ENCODE peak calls at places on chromosomes 2 and 18, in seven cellular contexts. P, V, U, B, W, Z and Q are unnamed samples.

GRCh38 chr2:197356136-197356535 is 45.6 kb upstream of the ANKRD44 start:
- DNase-seq in P (no peak), V (no peak), U (no peak), B (no peak), W (no peak), Z (no peak), Q (no peak)

GRCh38 chr2:8296340-8296739 is 385.5 kb upstream of the ID2 start:
- DNase-seq in P (no peak), V (no peak), U (no peak), B (no peak), W (no peak), Z (no peak), Q (no peak)

GRCh38 chr18:7334973-7335568 is 104.2 kb downstream of the LRRC30 start:
- DNase-seq in P (no peak), V (no peak), U (no peak), B (no peak), W (no peak), Z (no peak), Q (no peak)

GRCh38 chr18:52054301-52054700 is 285.7 kb upstream of the DCC start:
- DNase-seq in P (no peak), V (no peak), U (no peak), B (no peak), W (no peak), Z (no peak), Q (no peak)

GRCh38 chr2:223264541-223265171 is 212.7 kb downstream of the KCNE4 start:
- DNase-seq in P (no peak), V (no peak), U (no peak), B (no peak), W (no peak), Z (no peak), Q (no peak)

GRCh38 chr2:24382363-24383021 is 22.2 kb upstream of the ITSN2 start:
- DNase-seq in P (peak; percentile 70), V (peak; percentile 51), U (peak; percentile 63), B (no peak), W (peak; percentile 44), Z (peak; percentile 16), Q (no peak)

GRCh38 chr18:31566576-31567306 is 24.9 kb upstream of the TTR start:
- DNase-seq in P (no peak), V (no peak), U (no peak), B (no peak), W (no peak), Z (no peak), Q (peak; percentile 16)

GRCh38 chr2:153145470-153145869 is 333.1 kb downstream of the RPRM start:
- DNase-seq in P (peak; percentile 73), V (no peak), U (no peak), B (no peak), W (no peak), Z (no peak), Q (no peak)

GRCh38 chr18:52286675-52287074 is 53.3 kb upstream of the DCC start:
- DNase-seq in P (no peak), V (no peak), U (no peak), B (no peak), W (no peak), Z (no peak), Q (no peak)

GRCh38 chr18:76538846-76539245 is 43.8 kb upstream of the ZNF516 start:
- DNase-seq in P (no peak), V (no peak), U (no peak), B (no peak), W (no peak), Z (no peak), Q (no peak)

GRCh38 chr2:68195096-68195495 is 37.4 kb downstream of the PNO1 start:
- DNase-seq in P (no peak), V (no peak), U (no peak), B (no peak), W (no peak), Z (peak; percentile 26), Q (no peak)

GRCh38 chr18:24427484-24427883 is 1.0 kb downstream of the IMPACT start:
- DNase-seq in P (peak; percentile 7), V (no peak), U (no peak), B (no peak), W (no peak), Z (peak; percentile 6), Q (no peak)

GRCh38 chr2:179449010-179449409 is 184.4 kb upstream of the SESTD1 start:
- DNase-seq in P (no peak), V (no peak), U (no peak), B (no peak), W (no peak), Z (no peak), Q (no peak)

GRCh38 chr2:99066075-99066557 is 75.4 kb upstream of the C2orf15 start:
- DNase-seq in P (peak; percentile 19), V (no peak), U (no peak), B (no peak), W (no peak), Z (peak; percentile 8), Q (no peak)

GRCh38 chr2:43133708-43134570 is 92.5 kb downstream of the ZFP36L2 start:
- DNase-seq in P (no peak), V (no peak), U (peak; percentile 27), B (no peak), W (no peak), Z (no peak), Q (no peak)

GRCh38 chr2:229921101-229921891 is 513 bp downstream of the TRIP12 start:
- DNase-seq in P (peak; percentile 66), V (peak; percentile 76), U (peak; percentile 85), B (peak; percentile 38), W (peak; percentile 70), Z (peak; percentile 36), Q (peak; percentile 71)

GRCh38 chr2:121046335-121046734 is 238.7 kb downstream of the TFCP2L1 start:
- DNase-seq in P (no peak), V (no peak), U (no peak), B (no peak), W (no peak), Z (no peak), Q (no peak)

GRCh38 chr2:206274434-206275273 is at the start of gene ZDBF2:
- DNase-seq in P (peak; percentile 73), V (peak; percentile 48), U (peak; percentile 74), B (no peak), W (peak; percentile 39), Z (peak; percentile 71), Q (no peak)

GRCh38 chr18:44627245-44627644 is 53.4 kb upstream of the SETBP1 start:
- DNase-seq in P (no peak), V (no peak), U (no peak), B (no peak), W (no peak), Z (peak; percentile 61), Q (no peak)

GRCh38 chr2:20664431-20665260 is 2.3 kb upstream of the GDF7 start:
- DNase-seq in P (no peak), V (no peak), U (no peak), B (no peak), W (no peak), Z (no peak), Q (no peak)

GRCh38 chr2:219229375-219230200 is at the start of the genes ANKZF1 and ATG9A:
- DNase-seq in P (peak; percentile 99), V (peak; percentile 98), U (peak; percentile 98), B (peak; percentile 98), W (peak; percentile 99), Z (peak; percentile 98), Q (peak; percentile 99)

GRCh38 chr2:224638338-224638823 is 53.2 kb upstream of the CUL3 start:
- DNase-seq in P (no peak), V (no peak), U (no peak), B (no peak), W (no peak), Z (peak; percentile 17), Q (no peak)

GRCh38 chr18:9575558-9575957 is 38.8 kb downstream of the PPP4R1 start:
- DNase-seq in P (peak; percentile 90), V (peak; percentile 42), U (peak; percentile 50), B (peak; percentile 47), W (peak; percentile 44), Z (peak; percentile 91), Q (peak; percentile 84)
- H3K36me3 ChIP-seq in P (peaks cover 3% of the 10 kb centered on the region), V (no peaks in the 10 kb centered on the region), U (no peaks in the 10 kb centered on the region), B (peaks cover 51% of the 10 kb centered on the region), W (peaks cover 58% of the 10 kb centered on the region), Z (peaks cover 18% of the 10 kb centered on the region), Q (peaks cover 22% of the 10 kb centered on the region)

GRCh38 chr18:62048279-62048678 is 138.6 kb downstream of the PIGN start:
- DNase-seq in P (no peak), V (no peak), U (no peak), B (no peak), W (no peak), Z (no peak), Q (no peak)

GRCh38 chr18:62044490-62045000 is 142.3 kb downstream of the PIGN start:
- DNase-seq in P (no peak), V (no peak), U (no peak), B (no peak), W (no peak), Z (no peak), Q (no peak)

GRCh38 chr18:62045316-62045715 is 141.5 kb downstream of the PIGN start:
- DNase-seq in P (no peak), V (no peak), U (no peak), B (no peak), W (no peak), Z (no peak), Q (no peak)
- TF ChIP-seq CTCF in P (no peak), V (no peak), U (no peak), B (no peak), W (no peak), Z (no peak), Q (no peak)

DNA sequence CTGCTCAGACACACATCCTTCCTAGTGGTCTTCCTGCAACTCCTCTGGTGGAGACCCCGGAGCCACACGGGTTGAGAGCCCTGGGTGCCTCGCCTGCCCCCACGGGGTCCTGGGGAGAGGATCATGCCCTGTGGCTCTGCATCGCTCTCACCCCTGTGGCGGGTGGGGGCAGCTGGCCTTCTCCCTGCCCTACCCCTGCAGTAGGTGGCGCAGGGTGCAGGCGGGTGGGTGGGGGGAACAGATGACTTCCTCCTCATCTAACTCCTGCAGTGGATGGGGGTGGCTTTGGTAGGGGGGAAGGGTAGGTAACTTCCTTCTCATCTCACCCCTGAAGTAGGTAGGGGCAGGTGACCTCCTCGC is 38.6 kb downstream of the TSHZ1 start:
- DNase-seq in P (no peak), V (no peak), U (no peak), B (no peak), W (no peak), Z (no peak), Q (no peak)
- H3K4me1 ChIP-seq in P (peaks cover 25% of the 10 kb centered on the region), V (peaks cover 4% of the 10 kb centered on the region), U (peaks cover 29% of the 10 kb centered on the region), B (peaks cover 88% of the 10 kb centered on the region), W (peaks cover 76% of the 10 kb centered on the region), Z (peaks cover 5% of the 10 kb centered on the region), Q (no peaks in the 10 kb centered on the region)

GRCh38 chr2:46731280-46731679 is 184.3 kb downstream of the MCFD2 start:
- DNase-seq in P (no peak), V (no peak), U (no peak), B (no peak), W (no peak), Z (no peak), Q (no peak)
- H3K36me3 ChIP-seq in P (no peaks in the 10 kb centered on the region), V (no peaks in the 10 kb centered on the region), U (no peaks in the 10 kb centered on the region), B (no peaks in the 10 kb centered on the region), W (no peaks in the 10 kb centered on the region), Z (no peaks in the 10 kb centered on the region), Q (no peaks in the 10 kb centered on the region)

DNA sequence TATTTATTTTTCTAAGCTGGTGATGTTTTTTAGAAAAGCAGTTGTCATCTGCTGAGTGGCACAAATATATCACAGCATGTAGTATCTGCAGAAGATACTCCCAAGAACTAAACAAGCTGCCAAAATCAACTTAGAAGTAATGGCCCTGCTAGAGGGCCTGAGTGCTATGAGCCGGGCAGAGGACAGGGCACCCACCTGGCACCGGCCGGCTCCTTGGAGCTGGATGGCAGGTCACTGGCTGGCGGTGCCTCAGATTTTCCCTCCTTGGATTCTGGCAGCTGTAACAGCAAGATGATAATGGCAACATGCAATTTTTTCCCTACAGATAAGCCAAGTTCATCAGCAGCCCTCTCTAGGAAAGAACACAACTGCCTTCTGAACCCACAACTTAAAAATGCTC is 79.7 kb downstream of the EMILIN2 start:
- DNase-seq in P (no peak), V (no peak), U (no peak), B (no peak), W (no peak), Z (no peak), Q (no peak)
- TF ChIP-seq CTCF in P (no peak), V (no peak), U (no peak), B (no peak), W (no peak), Z (no peak), Q (no peak)